ENCODE peak calls at places on chromosomes 3 and 15, in five cellular contexts. T is hippocampal formation, G is HTR-8/SVneo, J is anterior cingulate cortex, X is NCI-H1092. O is an unnamed sample.

GRCh38 chr15:60708684-60709083 is 229.7 kb upstream of the ICE2 start:
- DNase-seq in J (no peak), X (no peak), T (no peak), G (no peak), O (no peak)

GRCh38 chr3:133112666-133113065 is 74.5 kb downstream of the TMEM108 start:
- DNase-seq in G (no peak), J (no peak), T (no peak), X (no peak), O (no peak)

GRCh38 chr15:74396445-74397238 is 29.2 kb upstream of the CYP11A1 start:
- DNase-seq in J (no peak), T (no peak), G (no peak), X (no peak), O (no peak)

GRCh38 chr3:72995337-72995736 is 1.3 kb upstream of the PPP4R2 start:
- DNase-seq in X (no peak), J (no peak), G (no peak), T (no peak), O (no peak)

GRCh38 chr3:188947401-188947982 is 224.3 kb upstream of the TPRG1 start:
- DNase-seq in X (peak), T (peak), J (peak), G (peak), O (peak)

GRCh38 chr3:38724392-38724736 is 74.9 kb upstream of the SCN5A start:
- DNase-seq in X (no peak), G (no peak), T (no peak), J (no peak), O (no peak)

GRCh38 chr15:50940506-50940905 is 32.0 kb downstream of the AP4E1 start:
- DNase-seq in X (no peak), J (no peak), G (no peak), T (no peak), O (no peak)

GRCh38 chr15:63306480-63307073 is 29.2 kb downstream of the APH1B start:
- DNase-seq in G (no peak), J (no peak), T (no peak), X (no peak), O (no peak)

GRCh38 chr3:181941250-181941649 is 229.5 kb downstream of the SOX2 start:
- DNase-seq in J (no peak), G (no peak), T (no peak), X (no peak), O (no peak)

GRCh38 chr3:125165189-125165947 is 47.2 kb downstream of the SLC12A8 start:
- DNase-seq in J (no peak), G (peak), T (no peak), X (no peak), O (no peak)

GRCh38 chr3:128784228-128784627 is 58.2 kb downstream of the RAB7A start:
- DNase-seq in G (peak), T (peak), J (no peak), X (no peak), O (no peak)

GRCh38 chr3:99842826-99843589 is 25.3 kb downstream of the CMSS1 start:
- DNase-seq in T (no peak), J (no peak), G (peak), X (peak), O (no peak)

GRCh38 chr3:62562017-62562416 is 188.7 kb upstream of the FEZF2 start:
- DNase-seq in J (no peak), T (no peak), G (peak), X (no peak), O (no peak)

GRCh38 chr3:177194319-177194718 is 3.0 kb downstream of the TBL1XR1 start:
- DNase-seq in J (no peak), G (no peak), T (no peak), X (no peak), O (no peak)

GRCh38 chr3:43796041-43796596 is 105.4 kb downstream of the ABHD5 start:
- DNase-seq in J (no peak), G (no peak), X (no peak), T (no peak), O (no peak)

GRCh38 chr3:114362815-114363214 is 69.0 kb downstream of the TIGIT start:
- DNase-seq in G (peak), J (no peak), X (no peak), T (no peak), O (no peak)

GRCh38 chr15:98428253-98428989 is 219.9 kb upstream of the IGF1R start:
- DNase-seq in T (peak), J (peak), G (peak), X (no peak), O (peak)

GRCh38 chr3:46730819-46731218 is 13.2 kb upstream of the PRSS50 start:
- DNase-seq in T (no peak), J (no peak), X (no peak), G (no peak), O (no peak)

GRCh38 chr3:129432036-129432435 is 3.6 kb upstream of the EFCAB12 start:
- DNase-seq in T (no peak), G (no peak), J (no peak), X (no peak), O (no peak)

GRCh38 chr15:85780586-85780985 is 14.1 kb downstream of the KLHL25 start:
- DNase-seq in G (no peak), T (no peak), J (no peak), X (no peak), O (no peak)

GRCh38 chr3:112814256-112814655 is 32.4 kb downstream of the CD200R1L start:
- DNase-seq in G (peak), X (no peak), J (no peak), T (no peak), O (no peak)

GRCh38 chr3:175381685-175382084 is 522.6 kb downstream of the NAALADL2 start:
- DNase-seq in G (no peak), X (no peak), T (no peak), J (no peak), O (no peak)

GRCh38 chr3:78258798-78259197 is 1218.9 kb downstream of the ROBO2 start:
- DNase-seq in T (no peak), G (peak), X (no peak), J (no peak), O (no peak)

GRCh38 chr15:28975766-28976179 is 90.0 kb downstream of the APBA2 start:
- DNase-seq in X (peak), T (no peak), G (peak), J (no peak), O (no peak)

GRCh38 chr3:56314842-56315241 is 153.4 kb downstream of the ERC2 start:
- DNase-seq in G (no peak), X (no peak), T (no peak), J (no peak), O (no peak)

GRCh38 chr3:184659797-184660301 is 52.0 kb downstream of the MAGEF1 start:
- DNase-seq in X (no peak), G (peak), T (no peak), J (no peak), O (no peak)

GRCh38 chr15:98878172-98878571 is 129.4 kb downstream of the PGPEP1L start:
- DNase-seq in J (no peak), X (no peak), T (no peak), G (no peak), O (no peak)

GRCh38 chr3:189233225-189233858 is 61.6 kb downstream of the TPRG1 start:
- DNase-seq in J (peak), G (peak), T (peak), X (peak), O (no peak)